ENCODE peak calls at places on chromosomes 3 and 15, in five cellular contexts. B is A549, H is heart left ventricle, N is AG08395, W is HEK293T. F is an unnamed sample.

GRCh38 chr3:50274371-50275104 is 4.3 kb upstream of the LSMEM2 start:
- DNase-seq in B (peak), H (no peak), N (no peak), W (peak), F (peak)

GRCh38 chr3:131612745-131613144 is 110.0 kb upstream of the MRPL3 start:
- DNase-seq in B (no peak), H (no peak), N (no peak), W (no peak), F (no peak)

GRCh38 chr3:28328188-28329151 is 20.1 kb upstream of the ZCWPW2 start:
- DNase-seq in B (no peak), H (no peak), N (peak), W (no peak), F (no peak)

GRCh38 chr15:27764339-27764738 is 334.8 kb downstream of the OCA2 start:
- DNase-seq in B (no peak), H (no peak), N (no peak), W (no peak), F (no peak)

GRCh38 chr3:57530071-57530608 is 14.0 kb downstream of the DNAH12 start:
- DNase-seq in B (no peak), H (no peak), N (no peak), W (no peak), F (no peak)

GRCh38 chr3:149080011-149080698 is 6.2 kb downstream of the HLTF start:
- DNase-seq in B (no peak), H (no peak), N (peak), W (no peak), F (no peak)

GRCh38 chr15:42032376-42033213 is 11.8 kb upstream of the PLA2G4E start:
- DNase-seq in B (no peak), H (no peak), N (no peak), W (no peak), F (no peak)

GRCh38 chr15:69685524-69686452 is 233.2 kb downstream of the RPLP1 start:
- DNase-seq in B (no peak), H (no peak), N (no peak), W (no peak), F (no peak)

GRCh38 chr15:57319226-57319918 is 56.9 kb upstream of the CGNL1 start:
- DNase-seq in B (no peak), H (no peak), N (no peak), W (no peak), F (no peak)

GRCh38 chr15:95059346-95059905 is 828.1 kb downstream of the MCTP2 start:
- DNase-seq in B (no peak), H (no peak), N (no peak), W (no peak), F (no peak)

GRCh38 chr3:100802126-100802525 is 92.8 kb downstream of the TFG start:
- DNase-seq in B (no peak), H (no peak), N (no peak), W (no peak), F (no peak)

GRCh38 chr3:195794708-195795107 is 17.0 kb downstream of the MUC4 start:
- DNase-seq in B (no peak), H (no peak), N (no peak), W (no peak), F (no peak)

GRCh38 chr3:67531149-67532101 is 123.0 kb downstream of the SUCLG2 start:
- DNase-seq in B (no peak), H (no peak), N (peak), W (no peak), F (no peak)

GRCh38 chr15:31251165-31251564 is 75.5 kb upstream of the KLF13 start:
- DNase-seq in B (no peak), H (no peak), N (no peak), W (no peak), F (no peak)

GRCh38 chr3:117488983-117489382 is 779.4 kb downstream of the TUSC7 start:
- DNase-seq in B (no peak), H (no peak), N (no peak), W (no peak), F (no peak)

GRCh38 chr3:151974067-151974466 is 100.6 kb downstream of the SUCNR1 start:
- DNase-seq in B (no peak), H (no peak), N (peak), W (no peak), F (no peak)

GRCh38 chr15:31489801-31490646 is 163.4 kb downstream of the KLF13 start:
- DNase-seq in B (peak), H (no peak), N (peak), W (peak), F (no peak)

GRCh38 chr3:170572665-170573253 is 13.1 kb downstream of the SLC7A14 start:
- DNase-seq in B (no peak), H (no peak), N (peak), W (no peak), F (no peak)

GRCh38 chr3:109115451-109115850 is 2.5 kb downstream of the MORC1 start:
- DNase-seq in B (no peak), H (no peak), N (no peak), W (no peak), F (no peak)

GRCh38 chr3:94225176-94225742 is 162.4 kb downstream of the NSUN3 start:
- DNase-seq in B (no peak), H (no peak), N (no peak), W (no peak), F (no peak)

GRCh38 chr15:76964157-76964556 is 30.8 kb upstream of the PSTPIP1 start:
- DNase-seq in B (no peak), H (no peak), N (no peak), W (no peak), F (no peak)

GRCh38 chr3:50356553-50356952 is 2.8 kb downstream of the TMEM115 start:
- DNase-seq in B (no peak), H (peak), N (peak), W (no peak), F (no peak)

GRCh38 chr3:112814256-112814655 is 32.4 kb downstream of the CD200R1L start:
- DNase-seq in B (peak), H (no peak), N (peak), W (no peak), F (peak)

GRCh38 chr3:69329897-69330296 is 56.0 kb downstream of the FRMD4B start:
- DNase-seq in B (no peak), H (no peak), N (peak), W (no peak), F (no peak)

GRCh38 chr3:63845215-63845614 is 18.4 kb downstream of the THOC7 start:
- DNase-seq in B (no peak), H (no peak), N (no peak), W (no peak), F (no peak)

GRCh38 chr3:133963657-133964396 is 65.9 kb downstream of the SLCO2A1 start:
- DNase-seq in B (no peak), H (no peak), N (no peak), W (no peak), F (no peak)

GRCh38 chr15:101124731-101125558 is 126.9 kb downstream of the CHSY1 start:
- DNase-seq in B (no peak), H (no peak), N (peak), W (no peak), F (no peak)

GRCh38 chr3:46593274-46593862 is 19.0 kb upstream of the FAM240A start:
- DNase-seq in B (no peak), H (no peak), N (no peak), W (no peak), F (no peak)

GRCh38 chr15:54159044-54159443 is 180.8 kb downstream of the UNC13C start:
- DNase-seq in B (no peak), H (no peak), N (no peak), W (no peak), F (no peak)